ENCODE peak calls at places on chromosomes 16 and 17, in seven cellular contexts. W is left ventricle myocardium inferior, U is mesenchymal stem cell, V is stomach, L is adrenal gland, E is cardiac muscle cell, A is PC-3. N is an unnamed sample.
A peak's percentile ranks its signal among the peaks of the same experiment; 100 is the strongest.

GRCh38 chr17:5201011-5201410 is 9.3 kb upstream of the ZNF594 start:
- DNase-seq in W (no peak), U (no peak), V (no peak), L (no peak), E (no peak), A (no peak), N (no peak)

GRCh38 chr17:70896843-70897242 is 727.5 kb downstream of the KCNJ2 start:
- DNase-seq in W (no peak), U (no peak), V (no peak), L (no peak), E (no peak), A (peak; percentile 13), N (no peak)

GRCh38 chr16:351804-352520 is 561 bp downstream of the AXIN1 start:
- DNase-seq in W (peak; percentile 41), U (peak; percentile 26), V (no peak), L (no peak), E (peak; percentile 52), A (no peak), N (peak; percentile 77)

GRCh38 chr17:45334701-45335677 is 18.2 kb upstream of the MAP3K14 start:
- DNase-seq in W (no peak), U (no peak), V (no peak), L (no peak), E (no peak), A (no peak), N (no peak)

GRCh38 chr17:51833045-51833444 is 325.5 kb downstream of the CA10 start:
- DNase-seq in W (no peak), U (no peak), V (no peak), L (no peak), E (no peak), A (no peak), N (no peak)

GRCh38 chr16:84059946-84060901 is 17.6 kb upstream of the SLC38A8 start:
- DNase-seq in W (no peak), U (no peak), V (no peak), L (no peak), E (no peak), A (no peak), N (no peak)

GRCh38 chr17:80501739-80502577 is 25.6 kb upstream of the NPTX1 start:
- DNase-seq in W (no peak), U (no peak), V (no peak), L (no peak), E (no peak), A (no peak), N (no peak)

GRCh38 chr16:52861614-52862022 is 191.1 kb downstream of the CHD9NB start:
- DNase-seq in W (no peak), U (peak; percentile 1), V (no peak), L (no peak), E (peak; percentile 48), A (peak; percentile 6), N (no peak)

GRCh38 chr16:72927199-72928088 is 120.5 kb downstream of the ZFHX3 start:
- DNase-seq in W (no peak), U (peak; percentile 97), V (no peak), L (no peak), E (no peak), A (peak; percentile 96), N (no peak)

GRCh38 chr17:49850772-49851386 is 3.0 kb upstream of the TAC4 start:
- DNase-seq in W (no peak), U (no peak), V (no peak), L (peak; percentile 40), E (peak; percentile 37), A (peak; percentile 21), N (no peak)
- H3K27ac ChIP-seq in W (peak overlapping the region; percentile 57), U (no peak overlapping the region), V (no peak overlapping the region), L (no peak overlapping the region), E (no peak overlapping the region), A (no peak overlapping the region), N (no peak overlapping the region)

GRCh38 chr16:88673685-88674398 is 11.0 kb upstream of the MVD start:
- DNase-seq in W (peak; percentile 61), U (no peak), V (no peak), L (no peak), E (peak; percentile 44), A (no peak), N (peak; percentile 26)

GRCh38 chr16:88667496-88667895 is 4.6 kb upstream of the MVD start:
- DNase-seq in W (no peak), U (peak; percentile 73), V (no peak), L (no peak), E (no peak), A (no peak), N (peak; percentile 32)

GRCh38 chr16:88672776-88673175 is 9.9 kb upstream of the MVD start:
- DNase-seq in W (no peak), U (no peak), V (no peak), L (no peak), E (peak; percentile 48), A (no peak), N (no peak)

GRCh38 chr16:88671806-88672205 is 8.9 kb upstream of the MVD start:
- DNase-seq in W (no peak), U (no peak), V (no peak), L (no peak), E (no peak), A (no peak), N (no peak)

DNA sequence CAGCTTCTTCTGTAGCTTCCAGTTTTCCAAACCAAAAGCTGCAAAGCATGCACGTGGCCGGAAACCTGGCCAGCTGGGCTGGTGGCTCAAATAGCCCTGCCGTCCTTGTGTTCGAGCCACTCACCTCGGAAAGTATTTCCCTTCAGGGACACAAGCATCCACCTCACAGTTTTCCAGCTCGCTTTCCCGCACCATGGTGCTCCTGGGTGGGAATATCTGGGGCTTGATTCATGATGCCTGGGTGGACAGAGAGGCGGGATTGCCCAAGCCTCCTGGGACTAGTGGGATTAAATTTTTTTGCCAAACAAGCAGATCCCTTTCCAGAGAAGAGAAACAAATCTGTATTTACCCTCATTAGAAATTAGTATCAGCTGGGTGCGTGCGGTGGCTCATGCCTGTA is 7.1 kb upstream of the MVD start:
- DNase-seq in W (no peak), U (no peak), V (no peak), L (no peak), E (no peak), A (no peak), N (no peak)
- H3K27ac ChIP-seq in W (no peak overlapping the region), U (no peak overlapping the region), V (no peak overlapping the region), L (no peak overlapping the region), E (no peak overlapping the region), A (no peak overlapping the region), N (no peak overlapping the region)

GRCh38 chr17:10352866-10353265 is 19.9 kb downstream of the MYH13 start:
- DNase-seq in W (no peak), U (no peak), V (no peak), L (no peak), E (no peak), A (no peak), N (no peak)

DNA sequence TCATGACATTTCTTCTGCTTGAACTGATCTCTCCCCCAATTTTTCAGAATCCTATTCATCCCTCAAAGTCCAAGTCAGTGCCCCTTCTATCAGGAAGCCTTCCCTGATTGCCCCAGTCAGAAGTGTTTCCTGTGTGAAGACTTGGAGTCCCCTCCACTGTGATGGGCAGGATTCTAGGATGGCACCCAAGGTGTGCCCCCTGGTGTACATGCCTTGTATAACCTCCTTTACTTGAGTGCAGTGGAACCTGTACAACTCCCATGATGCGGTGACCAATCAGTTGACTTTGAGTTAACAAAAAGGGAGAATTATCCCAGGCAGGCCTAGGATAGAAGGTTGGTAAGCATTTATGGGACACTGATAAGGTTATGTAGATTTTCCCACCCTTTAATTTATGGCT is 23.4 kb downstream of the MYH13 start:
- DNase-seq in W (no peak), U (no peak), V (no peak), L (no peak), E (no peak), A (no peak), N (no peak)
- H3K27ac ChIP-seq in W (no peak overlapping the region), U (no peak overlapping the region), V (no peak overlapping the region), L (no peak overlapping the region), E (no peak overlapping the region), A (no peak overlapping the region), N (no peak overlapping the region)

GRCh38 chr17:19327039-19327776 is 35.3 kb downstream of the B9D1 start:
- DNase-seq in W (no peak), U (peak; percentile 58), V (no peak), L (no peak), E (no peak), A (peak; percentile 87), N (no peak)
- H3K27ac ChIP-seq in W (no peak overlapping the region), U (peak overlapping the region; percentile 80), V (no peak overlapping the region), L (no peak overlapping the region), E (no peak overlapping the region), A (peak overlapping the region; percentile 27), N (no peak overlapping the region)

N was measured in right cardiac atrium.